ENCODE peak calls at places on chromosomes 1 and 21, in five cellular contexts. E is fibroblast of lung; S is CD8-positive, alpha-beta memory T cell; U is uterus; T is breast epithelium. Q is an unnamed sample.

GRCh38 chr1:216601427-216601751 is 121.8 kb downstream of the ESRRG start:
- DNase-seq in E (no peak), S (no peak), U (no peak), T (no peak), Q (no peak)

GRCh38 chr1:27388337-27389005 is 4.0 kb upstream of the GPR3 start:
- DNase-seq in S (peak; percentile 68), E (no peak), T (peak; percentile 72), U (peak; percentile 74), Q (peak; percentile 80)

GRCh38 chr1:7352364-7352763 is 418.7 kb upstream of the VAMP3 start:
- DNase-seq in T (no peak), S (no peak), E (no peak), U (no peak), Q (no peak)

GRCh38 chr1:6776895-6777294 is 8.4 kb upstream of the CAMTA1 start:
- DNase-seq in S (no peak), T (no peak), U (no peak), E (no peak), Q (peak; percentile 68)

GRCh38 chr21:45834026-45834715 is 147.4 kb upstream of the COL6A1 start:
- DNase-seq in T (no peak), S (no peak), E (no peak), U (no peak), Q (no peak)

GRCh38 chr1:117658676-117659075 is 52.8 kb downstream of the TENT5C start:
- DNase-seq in U (no peak), E (no peak), S (peak; percentile 68), T (no peak), Q (peak; percentile 89)

GRCh38 chr1:97761637-97762036 is 159.2 kb downstream of the DPYD start:
- DNase-seq in T (no peak), E (no peak), U (no peak), S (no peak), Q (no peak)

GRCh38 chr1:17594690-17595601 is 55.4 kb downstream of the ARHGEF10L start:
- DNase-seq in S (no peak), U (no peak), E (no peak), T (no peak), Q (no peak)

GRCh38 chr1:21587602-21587953 is 78.4 kb downstream of the ALPL start:
- DNase-seq in E (no peak), U (no peak), S (no peak), T (no peak), Q (no peak)

GRCh38 chr1:178579562-178579961 is 66.7 kb downstream of the TEX35 start:
- DNase-seq in U (no peak), T (no peak), S (no peak), E (no peak), Q (no peak)

GRCh38 chr1:68232354-68233148 is at the start of gene WLS:
- DNase-seq in E (peak; percentile 83), S (no peak), T (peak; percentile 74), U (peak; percentile 81), Q (peak; percentile 78)
- H3K4me1 ChIP-seq in E (peaks cover 6% of the 10 kb centered on the region), S (no peaks in the 10 kb centered on the region), T (peaks cover 5% of the 10 kb centered on the region), U (no peaks in the 10 kb centered on the region), Q (no peaks in the 10 kb centered on the region)

DNA sequence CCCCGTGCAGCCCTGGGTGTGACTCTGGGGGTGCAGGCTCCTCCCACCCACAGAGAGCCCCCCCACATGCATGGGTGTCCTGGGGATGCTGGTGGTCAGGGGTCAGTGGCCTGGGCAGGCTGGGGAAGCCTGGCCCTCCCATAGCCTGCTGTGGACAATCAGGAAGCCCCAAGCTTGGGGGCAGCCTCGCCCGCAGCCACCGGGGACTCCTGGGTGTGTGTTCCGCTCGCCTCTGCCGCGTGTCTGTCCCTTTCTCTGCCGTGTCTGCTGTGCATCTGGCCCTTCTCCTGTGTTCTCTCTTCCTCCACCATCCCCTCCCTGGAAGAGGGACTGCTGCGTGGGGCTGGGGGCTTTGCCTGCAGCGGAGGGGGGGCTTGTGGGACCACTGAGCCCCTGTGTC is 22.9 kb downstream of the AGRN start:
- DNase-seq in E (no peak), S (no peak), U (no peak), T (no peak), Q (no peak)
- H3K36me3 ChIP-seq in E (peaks cover 9% of the 10 kb centered on the region), S (no peaks in the 10 kb centered on the region), U (no peaks in the 10 kb centered on the region), T (no peaks in the 10 kb centered on the region), Q (no peaks in the 10 kb centered on the region)

GRCh38 chr1:69492286-69492685 is 75.4 kb upstream of the LRRC7 start:
- DNase-seq in T (no peak), E (peak; percentile 68), U (no peak), S (no peak), Q (no peak)

GRCh38 chr1:69499203-69499803 is 68.4 kb upstream of the LRRC7 start:
- DNase-seq in U (no peak), E (peak; percentile 41), S (no peak), T (no peak), Q (no peak)

GRCh38 chr1:69497847-69498246 is 69.9 kb upstream of the LRRC7 start:
- DNase-seq in U (no peak), S (no peak), T (no peak), E (peak; percentile 26), Q (no peak)

DNA sequence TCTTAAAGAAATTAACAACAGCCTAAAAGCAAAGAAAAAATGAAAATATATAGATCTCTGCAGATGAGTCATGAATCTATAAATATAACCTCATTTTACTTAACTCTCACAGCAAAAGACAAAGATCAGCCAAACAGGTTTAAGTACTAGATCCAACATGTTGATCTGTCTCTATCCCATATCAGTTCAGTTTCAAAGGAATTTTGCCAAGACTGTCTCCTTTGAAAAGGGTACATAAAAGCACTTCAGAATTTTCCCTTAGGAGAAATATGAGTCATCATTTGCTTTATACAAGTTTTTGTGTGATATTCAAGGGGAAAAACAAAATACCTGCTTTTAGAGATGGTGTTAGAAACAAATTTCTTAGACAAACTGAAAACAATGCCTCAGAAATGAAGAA is 73.6 kb upstream of the LRRC7 start:
- DNase-seq in U (no peak), T (no peak), S (no peak), E (peak; percentile 55), Q (no peak)
- H3K27ac ChIP-seq in U (no peak overlapping the region), T (no peak overlapping the region), S (no peak overlapping the region), E (no peak overlapping the region), Q (no peak overlapping the region)

DNA sequence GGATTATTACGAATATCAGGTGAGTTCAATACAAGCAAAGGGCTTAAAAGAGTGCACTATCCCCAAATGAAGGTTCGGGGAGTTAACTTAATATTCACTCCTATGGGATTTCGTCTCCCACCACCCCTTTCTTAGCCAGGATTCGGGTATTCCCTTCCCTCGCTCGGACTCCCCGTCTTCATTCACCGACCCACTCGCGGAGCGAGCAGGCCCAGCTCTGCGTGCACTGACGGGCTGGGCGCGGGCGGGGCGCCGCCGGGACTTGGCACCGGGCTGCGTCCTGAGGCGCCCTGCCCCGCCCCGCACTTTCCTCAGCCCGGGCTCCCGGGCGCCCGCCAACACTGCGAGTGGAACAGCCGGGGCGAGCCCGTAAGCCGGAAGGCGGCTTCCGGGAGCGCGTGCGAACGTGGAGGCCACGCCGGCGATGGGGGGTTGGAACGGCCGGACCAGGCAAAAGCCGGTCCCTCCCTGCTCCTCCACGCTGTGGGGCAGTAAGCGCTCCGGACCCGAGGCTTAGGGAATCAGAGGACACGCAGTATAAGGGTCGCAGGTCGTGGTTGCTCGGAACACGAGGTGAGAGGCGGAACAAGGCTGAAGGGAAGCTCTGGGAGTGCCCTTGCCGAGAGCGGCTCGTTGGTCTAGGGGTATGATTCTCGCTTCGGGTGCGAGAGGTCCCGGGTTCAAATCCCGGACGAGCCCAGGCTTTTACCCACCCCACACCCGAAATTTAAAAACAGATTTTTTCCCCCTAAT is 7.5 kb upstream of the MPZL1 start:
- DNase-seq in U (peak; percentile 94), T (peak; percentile 89), E (peak; percentile 72), S (peak; percentile 74), Q (peak; percentile 94)
- H3K4me1 ChIP-seq in U (no peaks in the 10 kb centered on the region), T (no peaks in the 10 kb centered on the region), E (no peaks in the 10 kb centered on the region), S (peaks cover 18% of the 10 kb centered on the region), Q (peaks cover 15% of the 10 kb centered on the region)

DNA sequence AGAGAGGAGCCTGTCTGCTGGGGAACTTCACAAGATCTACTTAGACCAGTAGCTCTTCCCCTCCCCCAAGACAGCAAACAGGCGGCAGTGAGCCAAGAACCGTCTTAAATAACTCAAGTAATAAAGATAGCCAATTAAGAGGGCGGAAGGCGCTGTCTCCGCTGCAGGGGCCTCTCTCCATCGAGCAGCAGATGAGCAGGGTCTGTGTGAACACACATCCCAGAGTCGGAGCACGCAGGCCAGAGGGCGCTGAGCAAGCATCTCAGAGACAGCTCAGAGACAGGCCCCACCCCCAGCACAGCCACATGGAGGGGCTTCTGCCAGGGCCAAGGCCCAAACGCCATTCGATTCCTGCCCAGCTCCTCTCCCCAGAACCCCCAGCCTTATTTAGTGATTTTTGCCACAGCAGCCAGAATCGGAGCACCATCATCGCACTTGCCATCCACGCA is 11.1 kb downstream of the IFFO2 start:
- DNase-seq in E (peak; percentile 71), T (no peak), S (no peak), U (peak; percentile 87), Q (no peak)
- H3K36me3 ChIP-seq in E (peaks cover 3% of the 10 kb centered on the region), T (no peaks in the 10 kb centered on the region), S (peaks cover 7% of the 10 kb centered on the region), U (no peaks in the 10 kb centered on the region), Q (no peaks in the 10 kb centered on the region)

GRCh38 chr1:33096358-33097005 is 15.5 kb downstream of the AZIN2 start:
- DNase-seq in U (no peak), E (peak; percentile 74), S (no peak), T (no peak), Q (no peak)

GRCh38 chr1:33098371-33098770 is 17.4 kb downstream of the AZIN2 start:
- DNase-seq in T (no peak), E (peak; percentile 67), U (no peak), S (no peak), Q (no peak)

GRCh38 chr1:33097762-33098161 is 16.8 kb downstream of the AZIN2 start:
- DNase-seq in U (no peak), T (peak; percentile 17), S (no peak), E (no peak), Q (no peak)

GRCh38 chr1:33097137-33097611 is 16.2 kb downstream of the AZIN2 start:
- DNase-seq in S (no peak), T (no peak), U (no peak), E (peak; percentile 74), Q (no peak)

DNA sequence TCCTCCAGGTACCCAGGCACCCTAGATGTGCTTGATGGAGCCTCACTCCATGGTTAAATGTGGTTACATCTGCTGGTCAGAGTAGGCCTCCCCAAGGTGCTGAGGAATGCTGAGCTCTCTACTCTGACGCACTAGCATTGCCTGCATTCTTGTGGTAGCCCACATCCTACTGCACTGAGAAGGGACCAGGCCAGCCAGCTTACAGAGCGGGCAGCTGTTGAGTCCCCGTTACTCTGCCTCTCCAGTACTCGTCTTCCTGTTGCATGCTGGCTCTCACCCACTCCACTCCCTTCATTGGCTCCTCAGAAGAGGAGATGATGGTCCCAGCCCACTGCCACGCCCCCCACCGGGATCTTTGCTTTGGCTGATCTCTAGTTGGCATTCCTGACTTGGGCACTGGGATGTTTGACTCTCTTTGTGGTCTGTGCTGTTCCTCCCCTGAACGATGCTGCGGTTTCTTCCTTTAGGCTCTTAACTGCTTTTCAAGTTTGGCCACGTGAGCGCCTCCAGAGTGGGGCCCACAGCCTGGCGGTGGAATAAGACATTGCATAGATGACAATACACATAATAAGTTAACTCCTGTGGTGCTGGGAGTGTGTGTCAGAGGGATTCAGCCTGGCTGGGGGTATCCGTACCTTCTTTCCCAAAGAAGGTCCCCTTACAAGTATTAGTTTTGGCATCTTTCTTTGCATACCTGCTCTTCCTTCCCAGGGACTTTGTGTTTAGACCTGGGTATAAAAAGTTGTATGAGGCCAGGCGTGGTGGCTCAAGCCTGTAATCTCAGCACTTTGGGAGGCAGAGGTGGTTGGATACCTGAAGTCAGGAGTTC is 18.6 kb downstream of the AZIN2 start:
- DNase-seq in S (peak; percentile 63), T (peak; percentile 99), U (no peak), E (peak; percentile 100), Q (no peak)
- H3K27ac ChIP-seq in S (peak overlapping the region; percentile 52), T (peak overlapping the region; percentile 91), U (no peak overlapping the region), E (peak overlapping the region; percentile 100), Q (peak overlapping the region; percentile 79)